ENCODE peak calls at places on chromosomes 2 and 18, in four cellular contexts. L, G, R and Y are unnamed samples.

GRCh38 chr2:108632748-108633147 is 86.5 kb upstream of the RANBP2 start:
- DNase-seq in L (no peak), G (no peak), R (no peak), Y (no peak)

GRCh38 chr2:14642499-14642898 is 10.0 kb downstream of the LRATD1 start:
- DNase-seq in L (no peak), R (no peak), G (no peak), Y (no peak)

GRCh38 chr2:61434314-61434713 is 36.6 kb downstream of the USP34 start:
- DNase-seq in G (no peak), R (no peak), L (no peak), Y (no peak)

GRCh38 chr2:30417253-30417652 is 29.8 kb upstream of the LCLAT1 start:
- DNase-seq in G (no peak), R (peak), L (no peak), Y (peak)

GRCh38 chr18:8752329-8752728 is 47.0 kb downstream of the MTCL1 start:
- DNase-seq in R (no peak), L (no peak), G (no peak), Y (no peak)

GRCh38 chr2:190432567-190433231 is 24.5 kb downstream of the MFSD6 start:
- DNase-seq in R (no peak), L (no peak), G (no peak), Y (no peak)

GRCh38 chr18:44939037-44939665 is 258.5 kb downstream of the SETBP1 start:
- DNase-seq in R (no peak), G (no peak), L (no peak), Y (no peak)

GRCh38 chr2:221075203-221075602 is 496.9 kb downstream of the EPHA4 start:
- DNase-seq in R (no peak), L (no peak), G (no peak), Y (peak)

GRCh38 chr2:37600735-37601134 is 70.7 kb downstream of the CDC42EP3 start:
- DNase-seq in L (no peak), R (no peak), G (no peak), Y (no peak)

GRCh38 chr2:143740431-143740830 is 611.2 kb downstream of the ARHGAP15 start:
- DNase-seq in G (no peak), R (no peak), L (no peak), Y (no peak)

GRCh38 chr2:190876641-190877040 is 4.0 kb upstream of the GLS start:
- DNase-seq in R (no peak), L (no peak), G (no peak), Y (no peak)

GRCh38 chr2:42824454-42824807 is 32.0 kb upstream of the HAAO start:
- DNase-seq in L (no peak), R (no peak), G (no peak), Y (no peak)

GRCh38 chr2:128313076-128313836 is 5.4 kb downstream of the HS6ST1 start:
- DNase-seq in L (no peak), G (no peak), R (no peak), Y (no peak)

GRCh38 chr2:171274757-171275156 is 114.1 kb upstream of the TLK1 start:
- DNase-seq in R (no peak), L (no peak), G (no peak), Y (no peak)

GRCh38 chr2:28716265-28716865 is 35.3 kb upstream of the PPP1CB start:
- DNase-seq in G (peak), L (no peak), R (peak), Y (peak)

GRCh38 chr2:24228470-24228869 is 53.6 kb downstream of the FAM228A start:
- DNase-seq in L (no peak), G (no peak), R (no peak), Y (no peak)

GRCh38 chr2:140687825-140688224 is 1443.0 kb downstream of the LRP1B start:
- DNase-seq in G (no peak), R (no peak), L (no peak), Y (no peak)

GRCh38 chr2:71072492-71072891 is 4.0 kb downstream of the NAGK start:
- DNase-seq in G (no peak), L (no peak), R (no peak), Y (no peak)
- H3K4me3 ChIP-seq in G (no peak), L (peak), R (no peak), Y (no peak)

GRCh38 chr2:216090369-216090786 is 8.7 kb downstream of the TMEM169 start:
- DNase-seq in R (no peak), G (no peak), L (no peak), Y (no peak)
- H3K4me3 ChIP-seq in R (no peak), G (no peak), L (no peak), Y (no peak)

DNA sequence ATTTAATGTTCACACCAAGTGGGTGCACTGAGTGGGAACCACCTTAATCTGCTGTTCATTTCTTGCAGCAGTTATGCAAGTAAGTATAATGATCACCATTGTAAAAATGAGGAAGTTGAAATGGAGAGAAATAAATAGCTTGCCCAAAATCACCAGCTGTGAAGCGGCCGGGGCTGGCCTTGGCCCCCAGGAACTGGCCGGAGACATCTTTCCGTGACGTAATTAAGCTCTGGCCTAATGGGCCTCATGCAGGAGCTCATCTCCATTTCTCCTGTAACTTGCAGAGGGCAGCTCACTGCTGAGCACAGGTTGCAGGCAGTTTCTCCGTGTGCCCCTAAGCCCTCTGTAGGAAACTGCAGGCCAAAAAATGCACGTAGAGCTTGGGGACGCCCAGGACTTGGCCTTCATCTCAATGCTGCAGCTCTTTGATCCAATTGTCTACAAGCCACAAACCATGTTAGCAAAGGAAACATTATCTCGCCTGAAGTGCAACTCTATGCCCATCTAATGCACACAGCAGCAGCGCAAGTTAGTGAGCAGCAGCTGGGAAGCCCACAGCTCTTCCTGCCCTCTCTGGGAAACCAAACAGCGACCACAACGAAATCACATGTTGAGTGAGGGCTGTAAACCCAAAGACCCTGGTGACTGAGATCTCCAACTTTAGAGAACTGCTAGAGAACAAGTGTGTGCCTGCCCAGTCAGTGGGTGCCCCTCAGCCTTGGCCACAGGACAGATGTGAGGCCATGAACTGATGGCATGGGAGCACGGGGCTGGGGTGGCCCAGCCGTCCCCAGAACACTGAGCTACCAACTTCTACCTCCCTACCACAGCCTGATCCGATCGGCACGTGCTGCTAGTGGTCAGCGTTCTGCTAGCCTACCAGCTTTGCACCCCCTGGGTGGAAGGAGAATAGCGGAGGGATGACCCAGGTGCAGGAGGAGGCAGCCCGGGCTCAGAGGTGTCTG is 28.8 kb downstream of the APCDD1 start:
- DNase-seq in L (no peak), R (peak), G (no peak), Y (no peak)
- H3K4me3 ChIP-seq in L (no peak), R (no peak), G (no peak), Y (no peak)

GRCh38 chr2:176103634-176104337 is 3.3 kb upstream of the HOXD11 start:
- DNase-seq in G (no peak), R (no peak), L (no peak), Y (no peak)
- H3K4me3 ChIP-seq in G (peak), R (peak), L (no peak), Y (no peak)